ENCODE peak calls at places on chromosomes 7 and 10, in six cellular contexts. L, P, U, F, T and G are unnamed samples. For H3K9me3, the result is how much of the 10 kb centered on the place peaks cover.

GRCh38 chr7:140230862-140231778 is 54.3 kb upstream of the KDM7A start:
- DNase-seq in L (peak), P (no peak), U (peak), F (peak), T (peak), G (peak)

GRCh38 chr10:101716891-101717659 is 22.1 kb upstream of the FBXW4 start:
- DNase-seq in L (no peak), P (no peak), U (no peak), F (no peak), T (no peak), G (no peak)

GRCh38 chr7:17769918-17770317 is 170.4 kb downstream of the SNX13 start:
- DNase-seq in L (peak), P (peak), U (peak), F (peak), T (peak), G (no peak)

GRCh38 chr7:24129597-24129996 is 154.4 kb upstream of the NPY start:
- DNase-seq in L (no peak), P (no peak), U (no peak), F (no peak), T (no peak), G (no peak)

GRCh38 chr10:130560573-130560972 is 424.4 kb downstream of the GLRX3 start:
- DNase-seq in L (no peak), P (no peak), U (no peak), F (no peak), T (no peak), G (no peak)

GRCh38 chr10:46520381-46520780 is 36.1 kb downstream of the GPRIN2 start:
- DNase-seq in L (no peak), P (peak), U (peak), F (no peak), T (peak), G (no peak)

GRCh38 chr7:91916068-91916440 is 24.6 kb upstream of the AKAP9 start:
- DNase-seq in L (no peak), P (no peak), U (no peak), F (no peak), T (no peak), G (no peak)

GRCh38 chr7:17239046-17239445 is 59.4 kb upstream of the AHR start:
- DNase-seq in L (no peak), P (no peak), U (no peak), F (no peak), T (no peak), G (no peak)

GRCh38 chr7:38448076-38448475 is 174.6 kb upstream of the TARP start:
- DNase-seq in L (no peak), P (no peak), U (no peak), F (no peak), T (no peak), G (no peak)

GRCh38 chr10:75350791-75351190 is 50.8 kb downstream of the ZNF503 start:
- DNase-seq in L (no peak), P (no peak), U (no peak), F (no peak), T (no peak), G (no peak)

GRCh38 chr7:146539836-146540235 is 423.2 kb downstream of the CNTNAP2 start:
- DNase-seq in L (no peak), P (no peak), U (no peak), F (no peak), T (no peak), G (no peak)

GRCh38 chr7:146067880-146068279 is 48.7 kb upstream of the CNTNAP2 start:
- DNase-seq in L (no peak), P (no peak), U (no peak), F (no peak), T (no peak), G (no peak)

GRCh38 chr7:30182186-30182585 is 47.4 kb downstream of the MTURN start:
- DNase-seq in L (no peak), P (no peak), U (no peak), F (no peak), T (peak), G (no peak)

GRCh38 chr10:54796876-54797275 is 4.2 kb downstream of the PCDH15 start:
- DNase-seq in L (no peak), P (no peak), U (no peak), F (no peak), T (no peak), G (no peak)

GRCh38 chr7:120743128-120743527 is 114.8 kb downstream of the TSPAN12 start:
- DNase-seq in L (no peak), P (no peak), U (no peak), F (no peak), T (no peak), G (no peak)

GRCh38 chr10:28217848-28218247 is 85.0 kb downstream of the MPP7 start:
- DNase-seq in L (no peak), P (no peak), U (no peak), F (peak), T (no peak), G (no peak)

GRCh38 chr7:122919643-122920181 is 33.5 kb upstream of the CADPS2 start:
- DNase-seq in L (no peak), P (no peak), U (no peak), F (no peak), T (no peak), G (no peak)

GRCh38 chr10:78805176-78805575 is 263.6 kb upstream of the ZMIZ1 start:
- DNase-seq in L (no peak), P (peak), U (peak), F (no peak), T (peak), G (no peak)

GRCh38 chr7:100726998-100727761 is 6.2 kb upstream of the ZAN start:
- DNase-seq in L (no peak), P (no peak), U (no peak), F (no peak), T (no peak), G (no peak)

GRCh38 chr7:36810476-36810875 is 86.2 kb upstream of the AOAH start:
- DNase-seq in L (no peak), P (no peak), U (no peak), F (no peak), T (no peak), G (no peak)

GRCh38 chr7:142025896-142026295 is 30.2 kb downstream of the MGAM start:
- DNase-seq in L (no peak), P (no peak), U (no peak), F (no peak), T (no peak), G (no peak)

GRCh38 chr7:131011437-131011752 is 277.4 kb upstream of the KLF14 start:
- DNase-seq in L (peak), P (no peak), U (peak), F (no peak), T (peak), G (no peak)

GRCh38 chr10:102275343-102275742 is 30.0 kb downstream of the GBF1 start:
- DNase-seq in L (no peak), P (no peak), U (no peak), F (no peak), T (no peak), G (no peak)

GRCh38 chr10:12934777-12935176 is 66.7 kb downstream of the CCDC3 start:
- DNase-seq in L (no peak), P (no peak), U (no peak), F (no peak), T (no peak), G (no peak)

GRCh38 chr10:60148266-60148840 is 241.3 kb downstream of the ANK3 start:
- DNase-seq in L (no peak), P (no peak), U (no peak), F (no peak), T (no peak), G (no peak)

DNA sequence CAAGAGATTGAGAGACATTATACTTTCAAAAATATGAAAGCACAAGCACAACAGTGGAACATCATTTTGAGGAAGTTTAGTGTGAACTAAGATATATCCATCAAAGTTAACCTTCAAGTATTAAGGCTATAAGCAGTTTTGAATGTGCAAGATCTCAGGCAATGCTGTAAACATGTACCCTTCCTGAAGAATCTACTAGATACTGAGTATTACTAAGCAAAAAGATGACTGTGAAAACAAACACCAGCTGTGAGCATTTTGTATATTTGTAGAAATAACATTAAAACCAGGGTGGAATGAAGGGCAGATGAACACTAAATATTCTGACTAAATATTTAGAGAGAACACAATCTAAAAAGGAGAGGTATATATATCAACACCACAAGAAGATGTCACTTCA is 41.3 kb upstream of the ADRA2A start:
- DNase-seq in L (no peak), P (no peak), U (no peak), F (no peak), T (no peak), G (no peak)
- H3K9me3 ChIP-seq in L (half or more), P (under half), U (under half), F (under half), T (under half), G (under half)

DNA sequence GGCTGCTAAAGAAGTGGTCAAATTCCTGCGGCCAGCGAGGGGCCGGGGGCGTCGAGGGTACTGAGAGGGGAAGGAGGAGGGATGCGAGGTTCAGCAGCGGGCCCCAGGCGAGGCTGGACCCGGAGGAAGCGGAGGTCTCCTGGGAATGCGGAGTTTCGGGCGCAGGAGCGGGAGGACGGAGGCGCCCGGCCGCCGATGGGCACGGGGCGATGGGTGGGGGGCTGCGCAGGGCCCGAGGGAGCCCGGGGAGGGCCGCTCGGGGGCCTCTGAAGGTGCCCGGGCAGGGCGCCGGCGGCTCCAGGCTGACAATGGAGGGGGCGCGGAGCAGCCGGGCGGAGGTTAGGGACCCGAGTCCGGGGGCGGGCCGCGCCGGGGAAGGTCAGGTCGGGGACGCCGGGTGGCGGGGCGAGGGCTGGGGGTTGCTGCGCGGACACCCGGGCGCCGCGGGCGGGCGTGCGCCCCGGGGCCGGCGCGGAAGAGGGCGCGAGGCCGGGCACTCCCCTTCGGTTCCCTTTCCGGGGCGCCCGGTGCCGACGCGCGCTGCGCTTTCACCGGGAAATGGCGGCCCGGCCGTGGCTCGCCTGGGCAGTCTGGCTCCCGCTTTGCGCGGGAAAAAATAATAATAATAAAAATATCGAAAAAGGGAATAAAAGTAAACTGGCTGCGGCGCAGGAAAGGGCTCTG is 708 bp downstream of the MACROH2A2 start:
- DNase-seq in L (peak), P (no peak), U (no peak), F (no peak), T (no peak), G (no peak)
- H3K27ac ChIP-seq in L (peak), P (no peak), U (peak), F (no peak), T (peak), G (no peak)

DNA sequence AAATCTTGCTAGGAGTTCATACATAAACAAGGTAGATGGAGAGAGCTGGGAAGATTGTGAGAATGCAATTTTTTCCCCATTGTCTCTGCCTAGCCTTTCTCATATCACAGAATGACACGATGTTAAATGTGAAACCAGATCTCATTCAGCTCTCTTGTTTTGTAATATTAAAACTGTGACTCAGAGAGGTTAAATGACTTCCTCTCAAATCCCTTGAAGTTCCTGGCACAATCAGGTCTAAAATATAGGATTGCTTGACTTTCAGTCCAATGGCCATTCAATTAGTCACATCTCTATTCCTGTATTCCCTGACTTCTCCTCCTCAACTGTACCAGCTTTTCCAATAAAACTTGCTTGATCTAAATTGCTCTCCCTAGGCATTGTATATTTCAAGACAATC is 3.1 kb downstream of the ANKRD22 start:
- DNase-seq in L (no peak), P (no peak), U (no peak), F (no peak), T (no peak), G (no peak)
- H3K4me3 ChIP-seq in L (no peak), P (no peak), U (no peak), F (no peak), T (no peak), G (no peak)

DNA sequence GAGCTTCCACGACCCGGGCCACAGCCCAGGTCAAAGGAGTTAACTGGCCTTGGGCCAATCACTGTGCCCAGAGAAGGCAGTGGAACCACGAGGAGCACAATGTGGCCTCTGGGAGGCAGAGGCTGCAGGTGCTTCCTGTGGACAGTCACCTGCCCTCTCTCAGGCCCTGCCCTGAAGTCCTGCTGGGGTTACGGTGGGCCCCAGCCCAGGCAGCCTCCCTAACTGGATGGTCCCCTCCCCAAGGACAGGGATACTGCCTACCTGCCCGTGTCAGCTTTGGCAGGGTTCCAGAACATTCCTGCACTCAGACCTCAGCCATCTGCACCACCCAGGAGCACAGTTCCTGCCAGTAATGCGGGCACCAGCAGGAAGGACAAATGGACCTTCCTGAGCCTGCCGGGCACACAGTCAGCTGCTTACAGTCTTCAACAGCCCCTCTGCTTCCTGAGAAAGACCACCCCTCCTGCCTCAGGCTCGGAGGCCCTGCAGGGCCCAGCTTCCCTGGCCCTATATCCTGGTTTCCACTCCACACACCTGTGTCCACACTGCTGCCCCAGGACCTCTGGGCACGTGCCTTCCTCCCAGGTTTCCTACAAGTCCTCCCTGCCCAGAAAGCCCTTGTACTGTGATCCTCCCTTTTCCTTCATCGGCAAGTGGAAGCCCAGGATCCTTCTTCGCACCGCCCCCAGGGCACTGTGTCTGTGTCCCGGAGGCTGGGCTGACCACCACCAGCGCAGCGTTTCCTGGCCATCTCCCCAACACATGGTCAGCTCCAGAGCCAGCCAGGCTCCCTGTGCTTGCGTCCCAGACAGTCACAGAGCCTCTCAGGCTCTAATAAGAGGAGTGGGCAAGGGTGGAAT is 23.3 kb downstream of the WDR86 start:
- DNase-seq in L (no peak), P (no peak), U (peak), F (no peak), T (peak), G (no peak)
- H3K9me3 ChIP-seq in L (under half), P (under half), U (under half), F (under half), T (under half), G (under half)

DNA sequence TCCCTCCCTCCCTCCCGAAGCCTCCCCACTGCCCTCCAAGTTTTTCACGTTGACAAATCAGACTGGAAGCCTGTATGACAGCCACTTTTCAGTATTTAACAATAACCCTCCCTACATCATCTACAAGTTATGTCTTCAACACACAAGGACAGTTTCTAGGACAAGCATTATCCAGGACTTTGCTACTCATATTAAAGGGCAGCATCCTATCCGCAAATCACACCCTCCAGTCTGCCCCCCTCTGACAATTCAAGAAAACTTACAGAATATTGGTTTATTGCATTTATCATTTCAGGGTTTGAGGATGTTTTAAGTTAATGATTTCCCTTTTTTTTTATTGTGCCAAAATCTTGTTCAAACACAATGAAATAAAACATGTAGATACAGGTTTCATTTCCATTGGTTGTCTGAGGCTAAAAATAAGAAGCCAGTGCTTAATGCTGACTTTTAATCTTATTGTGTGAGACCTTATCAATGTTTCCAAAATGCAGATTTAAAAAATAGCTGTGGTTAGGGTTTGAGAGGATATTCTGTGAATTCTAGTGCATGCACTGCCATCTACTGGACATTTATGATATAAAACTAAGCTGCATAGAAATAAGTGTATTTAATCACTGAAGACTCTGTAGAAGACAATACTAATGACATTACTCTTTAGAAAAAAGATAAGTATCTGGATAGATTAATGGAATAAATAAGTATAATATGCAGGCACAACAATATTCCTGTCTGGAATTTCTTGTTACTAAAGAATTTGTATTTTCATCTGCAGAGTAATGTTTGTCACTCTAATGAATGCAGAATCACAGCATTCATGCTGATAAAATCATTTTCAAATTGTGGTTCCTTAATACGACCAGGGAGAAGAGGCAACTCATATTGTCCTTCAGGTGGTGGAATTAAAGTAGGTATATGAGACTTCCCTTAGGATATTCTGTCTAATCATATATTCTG is 64.1 kb downstream of the CAV1 start:
- DNase-seq in L (no peak), P (no peak), U (no peak), F (peak), T (no peak), G (no peak)
- H3K27ac ChIP-seq in L (no peak), P (no peak), U (peak), F (no peak), T (no peak), G (no peak)

GRCh38 chr10:132607491-132607890 is 69.9 kb downstream of the INPP5A start:
- DNase-seq in L (no peak), P (no peak), U (no peak), F (no peak), T (no peak), G (no peak)
- H3K4me3 ChIP-seq in L (no peak), P (no peak), U (no peak), F (no peak), T (no peak), G (no peak)

GRCh38 chr7:56538541-56539429 is 422.6 kb upstream of the NUPR2 start:
- DNase-seq in L (no peak), P (no peak), U (no peak), F (no peak), T (no peak), G (no peak)

GRCh38 chr7:56537952-56538351 is 421.7 kb upstream of the NUPR2 start:
- DNase-seq in L (no peak), P (no peak), U (no peak), F (no peak), T (peak), G (no peak)

DNA sequence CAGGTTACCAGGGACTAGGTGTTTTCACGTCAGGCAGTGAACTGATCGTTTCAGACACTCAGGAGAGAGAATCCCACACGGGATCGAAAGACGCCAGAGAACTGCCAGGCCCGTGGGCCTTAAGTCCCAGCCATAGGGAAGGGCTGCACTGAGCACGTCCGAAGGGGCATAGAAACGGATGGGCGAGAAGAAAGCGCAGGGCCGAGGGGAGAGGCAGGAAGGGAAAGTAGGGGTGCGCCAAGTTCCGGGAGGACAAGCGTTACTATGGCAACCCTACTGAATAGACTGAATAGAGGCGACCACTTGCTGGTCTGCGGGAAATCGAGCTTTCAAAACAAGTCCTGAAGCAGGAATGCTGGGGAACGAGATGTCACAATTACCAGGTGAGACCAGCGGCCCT is 421.3 kb upstream of the NUPR2 start:
- DNase-seq in L (no peak), P (no peak), U (no peak), F (no peak), T (no peak), G (no peak)
- H3K9me3 ChIP-seq in L (half or more), P (under half), U (under half), F (half or more), T (under half), G (under half)